ENCODE peak calls at places on chromosomes 16 and 17, in five cellular contexts. One of them, this sample, is unnamed. For H3K4me1, the result is how much of the 10 kb centered on the place peaks cover.

GRCh38 chr17:49739662-49740271 is 24.2 kb downstream of the FAM117A start:
- DNase-seq in IMR-90: peak
- DNase-seq in pancreas: peak
- DNase-seq in spleen: peak
- DNase-seq in heart right ventricle: peak
- DNase-seq in this sample: peak

GRCh38 chr16:85205747-85206471 is 93.6 kb upstream of the CIBAR2 start:
- DNase-seq in IMR-90: peak
- DNase-seq in spleen: no peak
- DNase-seq in pancreas: no peak
- DNase-seq in heart right ventricle: no peak
- DNase-seq in this sample: no peak

GRCh38 chr16:21222495-21223337 is 10.8 kb upstream of the ANKS4B start:
- DNase-seq in spleen: no peak
- DNase-seq in heart right ventricle: no peak
- DNase-seq in IMR-90: no peak
- DNase-seq in pancreas: no peak
- DNase-seq in this sample: no peak

GRCh38 chr17:75645889-75646625 is 12.8 kb downstream of the SMIM5 start:
- DNase-seq in pancreas: peak
- DNase-seq in heart right ventricle: no peak
- DNase-seq in IMR-90: no peak
- DNase-seq in spleen: peak
- DNase-seq in this sample: no peak

GRCh38 chr17:7439462-7440112 is at the start of gene FGF11:
- DNase-seq in pancreas: no peak
- DNase-seq in spleen: no peak
- DNase-seq in IMR-90: no peak
- DNase-seq in heart right ventricle: no peak
- DNase-seq in this sample: no peak

GRCh38 chr17:43456661-43457361 is 27.0 kb upstream of the DHX8 start:
- DNase-seq in pancreas: no peak
- DNase-seq in IMR-90: peak
- DNase-seq in heart right ventricle: no peak
- DNase-seq in spleen: no peak
- DNase-seq in this sample: no peak

GRCh38 chr17:59505610-59506276 is 59.7 kb upstream of the DHX40 start:
- DNase-seq in heart right ventricle: no peak
- DNase-seq in pancreas: no peak
- DNase-seq in spleen: no peak
- DNase-seq in IMR-90: peak
- DNase-seq in this sample: no peak

GRCh38 chr16:84183572-84183875 is 3.3 kb downstream of the TAF1C start:
- DNase-seq in pancreas: no peak
- DNase-seq in IMR-90: no peak
- DNase-seq in spleen: no peak
- DNase-seq in heart right ventricle: no peak
- DNase-seq in this sample: no peak

GRCh38 chr17:78960945-78961344 is 18.8 kb downstream of the LGALS3BP start:
- DNase-seq in spleen: no peak
- DNase-seq in heart right ventricle: no peak
- DNase-seq in IMR-90: no peak
- DNase-seq in pancreas: no peak
- DNase-seq in this sample: no peak

GRCh38 chr17:38733315-38734234 is 3.4 kb downstream of the CISD3 start:
- DNase-seq in spleen: no peak
- DNase-seq in heart right ventricle: no peak
- DNase-seq in pancreas: peak
- DNase-seq in IMR-90: no peak
- DNase-seq in this sample: no peak

GRCh38 chr17:58273453-58274104 is 7.2 kb downstream of the MPO start:
- DNase-seq in heart right ventricle: no peak
- DNase-seq in IMR-90: no peak
- DNase-seq in pancreas: no peak
- DNase-seq in spleen: peak
- DNase-seq in this sample: no peak

GRCh38 chr17:14882131-14882530 is 383.0 kb downstream of the PMP22 start:
- DNase-seq in spleen: no peak
- DNase-seq in pancreas: no peak
- DNase-seq in IMR-90: peak
- DNase-seq in heart right ventricle: no peak
- DNase-seq in this sample: no peak

GRCh38 chr16:610513-611381 is 20.0 kb upstream of the WFIKKN1 start:
- DNase-seq in pancreas: no peak
- DNase-seq in spleen: peak
- DNase-seq in heart right ventricle: no peak
- DNase-seq in IMR-90: no peak
- DNase-seq in this sample: no peak

GRCh38 chr16:28130099-28131088 is 66.9 kb upstream of the GSG1L start:
- DNase-seq in IMR-90: no peak
- DNase-seq in heart right ventricle: no peak
- DNase-seq in spleen: no peak
- DNase-seq in pancreas: no peak
- DNase-seq in this sample: no peak

GRCh38 chr17:74452027-74452840 is 14.2 kb upstream of the CD300A start:
- DNase-seq in pancreas: no peak
- DNase-seq in IMR-90: no peak
- DNase-seq in spleen: no peak
- DNase-seq in heart right ventricle: no peak
- DNase-seq in this sample: no peak

GRCh38 chr16:88685156-88686061 is 898 bp downstream of the SNAI3 start:
- DNase-seq in heart right ventricle: no peak
- DNase-seq in spleen: peak
- DNase-seq in pancreas: no peak
- DNase-seq in IMR-90: peak
- DNase-seq in this sample: no peak

GRCh38 chr17:79925242-79925957 is 86.2 kb upstream of the CBX4 start:
- DNase-seq in pancreas: peak
- DNase-seq in IMR-90: peak
- DNase-seq in spleen: peak
- DNase-seq in heart right ventricle: peak
- DNase-seq in this sample: no peak

GRCh38 chr16:27220527-27220926 is 17.2 kb downstream of the KDM8 start:
- DNase-seq in spleen: no peak
- DNase-seq in IMR-90: no peak
- DNase-seq in heart right ventricle: no peak
- DNase-seq in pancreas: no peak
- DNase-seq in this sample: no peak

GRCh38 chr17:13869301-13869700 is 200.0 kb upstream of the COX10 start:
- DNase-seq in spleen: no peak
- DNase-seq in heart right ventricle: no peak
- DNase-seq in IMR-90: peak
- DNase-seq in pancreas: no peak
- DNase-seq in this sample: no peak

GRCh38 chr16:24701521-24701951 is 27.9 kb upstream of the TNRC6A start:
- DNase-seq in pancreas: no peak
- DNase-seq in spleen: no peak
- DNase-seq in IMR-90: peak
- DNase-seq in heart right ventricle: no peak
- DNase-seq in this sample: no peak

GRCh38 chr16:88759245-88759975 is 25.6 kb downstream of the PIEZO1 start:
- DNase-seq in heart right ventricle: no peak
- DNase-seq in spleen: peak
- DNase-seq in pancreas: no peak
- DNase-seq in IMR-90: peak
- DNase-seq in this sample: no peak

GRCh38 chr17:4812690-4813089 is 5.7 kb downstream of the PLD2 start:
- DNase-seq in pancreas: no peak
- DNase-seq in IMR-90: no peak
- DNase-seq in heart right ventricle: no peak
- DNase-seq in spleen: no peak
- DNase-seq in this sample: no peak

GRCh38 chr17:17757391-17757791 is 76.1 kb downstream of the RAI1 start:
- DNase-seq in pancreas: no peak
- DNase-seq in heart right ventricle: no peak
- DNase-seq in IMR-90: no peak
- DNase-seq in spleen: peak
- DNase-seq in this sample: no peak

GRCh38 chr16:49356728-49357488 is 16.7 kb upstream of the C16orf78 start:
- DNase-seq in IMR-90: no peak
- DNase-seq in pancreas: no peak
- DNase-seq in heart right ventricle: no peak
- DNase-seq in spleen: no peak
- DNase-seq in this sample: no peak

GRCh38 chr17:44830359-44831269 is 527 bp upstream of the GJC1 start:
- DNase-seq in IMR-90: no peak
- DNase-seq in spleen: peak
- DNase-seq in heart right ventricle: peak
- DNase-seq in pancreas: no peak
- DNase-seq in this sample: no peak

GRCh38 chr17:74960739-74961342 is 11.7 kb downstream of the HID1 start:
- DNase-seq in heart right ventricle: no peak
- DNase-seq in pancreas: no peak
- DNase-seq in spleen: no peak
- DNase-seq in IMR-90: peak
- DNase-seq in this sample: no peak

GRCh38 chr17:2138768-2139167 is 83.9 kb downstream of the HIC1 start:
- DNase-seq in pancreas: no peak
- DNase-seq in IMR-90: no peak
- DNase-seq in spleen: no peak
- DNase-seq in heart right ventricle: no peak
- DNase-seq in this sample: no peak

GRCh38 chr17:71423871-71424546 is 696.8 kb upstream of the SOX9 start:
- DNase-seq in spleen: no peak
- DNase-seq in pancreas: no peak
- DNase-seq in IMR-90: peak
- DNase-seq in heart right ventricle: no peak
- DNase-seq in this sample: no peak

GRCh38 chr16:84643180-84643583 is 5.1 kb upstream of the KLHL36 start:
- DNase-seq in pancreas: peak
- DNase-seq in spleen: no peak
- DNase-seq in IMR-90: peak
- DNase-seq in heart right ventricle: peak
- DNase-seq in this sample: peak

GRCh38 chr16:27690604-27691003 is 140.7 kb downstream of the KATNIP start:
- DNase-seq in heart right ventricle: no peak
- DNase-seq in spleen: no peak
- DNase-seq in pancreas: no peak
- DNase-seq in IMR-90: peak
- DNase-seq in this sample: no peak

GRCh38 chr17:82593590-82594087 is 54.6 kb downstream of the WDR45B start:
- DNase-seq in pancreas: no peak
- DNase-seq in spleen: no peak
- DNase-seq in heart right ventricle: no peak
- DNase-seq in IMR-90: no peak
- DNase-seq in this sample: no peak

GRCh38 chr17:82590216-82590615 is 58.0 kb downstream of the WDR45B start:
- DNase-seq in spleen: no peak
- DNase-seq in IMR-90: no peak
- DNase-seq in heart right ventricle: no peak
- DNase-seq in pancreas: no peak
- DNase-seq in this sample: no peak

GRCh38 chr17:82592751-82593589 is 55.3 kb downstream of the WDR45B start:
- DNase-seq in spleen: peak
- DNase-seq in heart right ventricle: peak
- DNase-seq in IMR-90: peak
- DNase-seq in pancreas: peak
- DNase-seq in this sample: no peak

GRCh38 chr17:82590881-82591539 is 57.2 kb downstream of the WDR45B start:
- DNase-seq in pancreas: no peak
- DNase-seq in IMR-90: no peak
- DNase-seq in heart right ventricle: no peak
- DNase-seq in spleen: no peak
- DNase-seq in this sample: no peak

DNA sequence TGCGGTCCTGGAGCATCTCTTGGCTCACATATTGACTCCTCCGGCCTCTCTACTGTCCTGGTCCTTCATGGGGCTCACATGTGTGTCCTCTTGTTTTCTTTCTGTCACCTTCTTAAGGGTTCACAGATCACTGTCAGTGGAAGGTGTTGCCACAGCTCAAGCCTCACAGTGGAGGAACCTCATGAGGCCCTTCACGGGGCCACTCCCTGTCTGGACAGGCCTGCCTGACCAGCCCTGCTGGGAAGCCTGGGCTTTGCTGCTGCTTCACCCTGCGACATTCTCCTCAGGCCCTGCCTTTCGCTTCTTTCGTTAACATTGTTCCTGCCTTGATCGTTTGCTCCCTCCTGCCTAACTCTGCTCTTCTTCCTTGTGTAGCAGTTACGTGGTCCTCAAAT is 56.0 kb downstream of the WDR45B start:
- DNase-seq in pancreas: no peak
- DNase-seq in IMR-90: no peak
- DNase-seq in spleen: no peak
- DNase-seq in heart right ventricle: no peak
- DNase-seq in this sample: no peak
- H3K4me3 ChIP-seq in pancreas: no peak
- H3K4me3 ChIP-seq in IMR-90: no peak
- H3K4me3 ChIP-seq in spleen: no peak
- H3K4me3 ChIP-seq in heart right ventricle: peak
- H3K4me3 ChIP-seq in this sample: peak

GRCh38 chr17:3448059-3448630 is 14.5 kb upstream of the OR1E2 start:
- DNase-seq in spleen: no peak
- DNase-seq in pancreas: no peak
- DNase-seq in IMR-90: no peak
- DNase-seq in heart right ventricle: no peak
- DNase-seq in this sample: no peak
- TF ChIP-seq CTCF in spleen: no peak
- TF ChIP-seq CTCF in pancreas: no peak
- TF ChIP-seq CTCF in IMR-90: no peak
- TF ChIP-seq CTCF in heart right ventricle: no peak
- TF ChIP-seq CTCF in this sample: no peak

GRCh38 chr16:80996688-80997138 is 10.0 kb downstream of the CMC2 start:
- DNase-seq in heart right ventricle: no peak
- DNase-seq in pancreas: no peak
- DNase-seq in IMR-90: no peak
- DNase-seq in spleen: no peak
- DNase-seq in this sample: no peak
- H3K4me1 ChIP-seq in heart right ventricle: under half
- H3K4me1 ChIP-seq in pancreas: under half
- H3K4me1 ChIP-seq in IMR-90: under half
- H3K4me1 ChIP-seq in spleen: under half
- H3K4me1 ChIP-seq in this sample: under half

DNA sequence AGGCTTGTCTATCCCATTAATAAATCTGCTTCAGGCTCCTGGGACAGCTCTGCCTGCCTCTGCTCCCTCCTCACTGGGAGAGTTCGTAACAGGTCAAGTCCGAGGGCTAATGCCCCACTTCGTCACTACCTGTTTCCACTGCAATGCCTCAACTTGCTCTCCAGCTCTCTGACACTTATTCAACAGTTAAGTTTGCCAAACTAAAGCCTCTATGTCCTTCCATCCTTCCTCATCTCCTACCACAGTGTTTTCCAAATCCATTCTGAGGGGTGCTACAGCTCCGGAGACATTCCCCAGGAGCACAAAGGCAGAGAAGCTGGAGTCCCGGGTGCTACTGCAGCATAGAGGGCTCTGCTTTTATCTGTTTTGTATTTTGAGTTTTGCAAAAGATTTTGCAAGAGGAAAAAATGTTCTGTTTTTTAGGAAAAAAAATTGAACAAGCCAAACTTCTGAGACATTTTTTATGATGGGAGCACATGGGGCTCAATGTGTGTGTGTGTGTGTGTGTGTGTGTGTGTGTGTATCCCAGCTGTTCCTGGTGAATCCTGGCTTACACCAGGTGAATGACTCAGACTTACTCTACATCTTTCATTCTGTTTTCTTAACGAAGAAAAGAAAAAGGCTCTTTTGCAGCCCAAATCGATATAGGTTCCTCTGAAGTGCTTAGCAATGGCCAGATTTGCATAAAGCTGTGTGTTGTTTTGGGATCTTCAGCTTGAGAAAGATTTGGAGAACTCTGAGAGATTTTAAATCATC is 46.1 kb upstream of the MYOCD start:
- DNase-seq in spleen: no peak
- DNase-seq in heart right ventricle: no peak
- DNase-seq in pancreas: no peak
- DNase-seq in IMR-90: peak
- DNase-seq in this sample: no peak
- H3K4me3 ChIP-seq in spleen: no peak
- H3K4me3 ChIP-seq in heart right ventricle: no peak
- H3K4me3 ChIP-seq in pancreas: no peak
- H3K4me3 ChIP-seq in IMR-90: no peak
- H3K4me3 ChIP-seq in this sample: no peak